ENCODE peak calls at places on chromosomes 16 and 17, in nine cellular contexts. One of them, this sample, is unnamed.

GRCh38 chr17:1653735-1654134 is 4.1 kb upstream of the RILP start:
- DNase-seq in CD4-positive, CD25-positive, alpha-beta regulatory T cell: no peak
- DNase-seq in lower lobe of right lung: no peak
- DNase-seq in tibial nerve: no peak
- DNase-seq in GM23338: no peak
- DNase-seq in psoas muscle: no peak
- DNase-seq in stomach: no peak
- DNase-seq in AG04450: no peak
- DNase-seq in endodermal cell: no peak
- DNase-seq in this sample: no peak

GRCh38 chr17:83115202-83115651 is 35.8 kb downstream of the METRNL start:
- DNase-seq in CD4-positive, CD25-positive, alpha-beta regulatory T cell: no peak
- DNase-seq in lower lobe of right lung: no peak
- DNase-seq in tibial nerve: no peak
- DNase-seq in GM23338: no peak
- DNase-seq in psoas muscle: no peak
- DNase-seq in stomach: no peak
- DNase-seq in AG04450: no peak
- DNase-seq in endodermal cell: no peak
- DNase-seq in this sample: no peak

GRCh38 chr17:4988168-4988567 is 693 bp upstream of the CAMTA2 start:
- DNase-seq in CD4-positive, CD25-positive, alpha-beta regulatory T cell: no peak
- DNase-seq in lower lobe of right lung: no peak
- DNase-seq in tibial nerve: no peak
- DNase-seq in GM23338: no peak
- DNase-seq in psoas muscle: peak; percentile 74
- DNase-seq in stomach: no peak
- DNase-seq in AG04450: no peak
- DNase-seq in endodermal cell: no peak
- DNase-seq in this sample: no peak

GRCh38 chr16:67022531-67023214 is 6.3 kb upstream of the CBFB start:
- DNase-seq in CD4-positive, CD25-positive, alpha-beta regulatory T cell: no peak
- DNase-seq in lower lobe of right lung: no peak
- DNase-seq in tibial nerve: no peak
- DNase-seq in GM23338: no peak
- DNase-seq in psoas muscle: no peak
- DNase-seq in stomach: peak; percentile 26
- DNase-seq in AG04450: no peak
- DNase-seq in endodermal cell: no peak
- DNase-seq in this sample: peak; percentile 2

GRCh38 chr17:49850772-49851386 is 3.0 kb upstream of the TAC4 start:
- DNase-seq in CD4-positive, CD25-positive, alpha-beta regulatory T cell: no peak
- DNase-seq in lower lobe of right lung: no peak
- DNase-seq in tibial nerve: no peak
- DNase-seq in GM23338: peak; percentile 40
- DNase-seq in psoas muscle: no peak
- DNase-seq in stomach: no peak
- DNase-seq in AG04450: no peak
- DNase-seq in endodermal cell: peak; percentile 76
- DNase-seq in this sample: peak; percentile 16

GRCh38 chr16:87043273-87044030 is 273.7 kb downstream of the C16orf95 start:
- DNase-seq in CD4-positive, CD25-positive, alpha-beta regulatory T cell: no peak
- DNase-seq in lower lobe of right lung: no peak
- DNase-seq in tibial nerve: no peak
- DNase-seq in GM23338: no peak
- DNase-seq in psoas muscle: no peak
- DNase-seq in stomach: no peak
- DNase-seq in AG04450: peak; percentile 30
- DNase-seq in endodermal cell: no peak
- DNase-seq in this sample: no peak

GRCh38 chr16:52914428-52914827 is 138.3 kb downstream of the CHD9NB start:
- DNase-seq in CD4-positive, CD25-positive, alpha-beta regulatory T cell: no peak
- DNase-seq in lower lobe of right lung: no peak
- DNase-seq in tibial nerve: no peak
- DNase-seq in GM23338: peak; percentile 46
- DNase-seq in psoas muscle: no peak
- DNase-seq in stomach: no peak
- DNase-seq in AG04450: no peak
- DNase-seq in endodermal cell: peak; percentile 59
- DNase-seq in this sample: no peak

GRCh38 chr17:61129876-61130275 is 269.8 kb upstream of the TBX2 start:
- DNase-seq in CD4-positive, CD25-positive, alpha-beta regulatory T cell: no peak
- DNase-seq in lower lobe of right lung: no peak
- DNase-seq in tibial nerve: no peak
- DNase-seq in GM23338: no peak
- DNase-seq in psoas muscle: no peak
- DNase-seq in stomach: no peak
- DNase-seq in AG04450: no peak
- DNase-seq in endodermal cell: no peak
- DNase-seq in this sample: no peak

GRCh38 chr16:88504489-88505404 is 51.7 kb downstream of the ZFPM1 start:
- DNase-seq in CD4-positive, CD25-positive, alpha-beta regulatory T cell: no peak
- DNase-seq in lower lobe of right lung: no peak
- DNase-seq in tibial nerve: no peak
- DNase-seq in GM23338: no peak
- DNase-seq in psoas muscle: no peak
- DNase-seq in stomach: peak; percentile 86
- DNase-seq in AG04450: no peak
- DNase-seq in endodermal cell: no peak
- DNase-seq in this sample: no peak

GRCh38 chr16:65867276-65867990 is 499.1 kb upstream of the CDH5 start:
- DNase-seq in CD4-positive, CD25-positive, alpha-beta regulatory T cell: no peak
- DNase-seq in lower lobe of right lung: no peak
- DNase-seq in tibial nerve: no peak
- DNase-seq in GM23338: no peak
- DNase-seq in psoas muscle: no peak
- DNase-seq in stomach: no peak
- DNase-seq in AG04450: no peak
- DNase-seq in endodermal cell: no peak
- DNase-seq in this sample: no peak

GRCh38 chr17:32297424-32297823 is 31.8 kb downstream of the RHBDL3 start:
- DNase-seq in CD4-positive, CD25-positive, alpha-beta regulatory T cell: no peak
- DNase-seq in lower lobe of right lung: no peak
- DNase-seq in tibial nerve: no peak
- DNase-seq in GM23338: no peak
- DNase-seq in psoas muscle: no peak
- DNase-seq in stomach: no peak
- DNase-seq in AG04450: no peak
- DNase-seq in endodermal cell: no peak
- DNase-seq in this sample: no peak

GRCh38 chr16:53744449-53744848 is 40.5 kb downstream of the FTO start:
- DNase-seq in CD4-positive, CD25-positive, alpha-beta regulatory T cell: peak; percentile 44
- DNase-seq in lower lobe of right lung: no peak
- DNase-seq in tibial nerve: no peak
- DNase-seq in GM23338: peak; percentile 14
- DNase-seq in psoas muscle: no peak
- DNase-seq in stomach: no peak
- DNase-seq in AG04450: no peak
- DNase-seq in endodermal cell: peak; percentile 62
- DNase-seq in this sample: peak; percentile 11

GRCh38 chr16:69820926-69821541 is 58.9 kb downstream of the WWP2 start:
- DNase-seq in CD4-positive, CD25-positive, alpha-beta regulatory T cell: no peak
- DNase-seq in lower lobe of right lung: no peak
- DNase-seq in tibial nerve: no peak
- DNase-seq in GM23338: peak; percentile 17
- DNase-seq in psoas muscle: peak; percentile 61
- DNase-seq in stomach: peak; percentile 51
- DNase-seq in AG04450: no peak
- DNase-seq in endodermal cell: no peak
- DNase-seq in this sample: no peak

DNA sequence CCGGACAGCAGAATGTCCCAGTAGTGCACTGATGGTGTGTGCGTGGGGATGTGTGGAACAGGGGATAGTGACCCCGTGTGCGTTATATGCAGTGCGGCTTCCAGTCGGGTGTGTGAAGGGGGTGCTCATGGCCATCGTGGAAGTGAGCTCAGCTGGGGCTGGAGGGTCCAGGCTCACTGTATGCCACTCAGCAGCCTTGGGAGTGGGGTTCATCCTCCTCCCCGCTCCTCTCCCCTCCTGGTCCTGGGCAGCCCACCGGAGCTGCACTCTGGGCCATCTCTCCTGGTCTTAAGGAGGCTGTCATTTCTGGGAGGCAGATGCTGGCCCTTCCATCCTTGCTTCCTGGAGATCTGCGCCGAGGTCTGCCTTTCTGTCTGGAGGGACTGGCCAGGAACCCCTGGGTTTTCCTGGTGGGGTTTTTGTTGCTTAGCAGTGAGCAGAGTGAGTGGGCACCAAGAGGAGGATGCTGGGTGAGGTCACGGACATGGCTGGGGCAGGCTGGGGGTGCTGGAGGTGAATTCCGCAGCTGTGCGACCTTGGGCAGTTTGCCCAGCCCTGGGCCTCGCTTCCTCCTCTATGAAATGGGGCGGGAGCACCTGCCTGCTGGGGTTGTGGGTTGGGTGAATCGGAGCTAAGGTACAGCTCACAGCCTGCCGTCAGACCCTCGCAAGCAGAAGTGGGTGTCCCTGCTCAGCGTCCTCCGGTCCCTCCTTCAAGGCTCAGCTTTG is 164.1 kb downstream of the SEC14L1 start:
- DNase-seq in CD4-positive, CD25-positive, alpha-beta regulatory T cell: no peak
- DNase-seq in lower lobe of right lung: no peak
- DNase-seq in tibial nerve: no peak
- DNase-seq in GM23338: no peak
- DNase-seq in psoas muscle: no peak
- DNase-seq in stomach: peak; percentile 51
- DNase-seq in AG04450: no peak
- DNase-seq in endodermal cell: no peak
- DNase-seq in this sample: no peak
- H3K27ac ChIP-seq in CD4-positive, CD25-positive, alpha-beta regulatory T cell: no peak overlapping the region
- H3K27ac ChIP-seq in lower lobe of right lung: no peak overlapping the region
- H3K27ac ChIP-seq in tibial nerve: no peak overlapping the region
- H3K27ac ChIP-seq in GM23338: no peak overlapping the region
- H3K27ac ChIP-seq in psoas muscle: no peak overlapping the region
- H3K27ac ChIP-seq in stomach: no peak overlapping the region
- H3K27ac ChIP-seq in AG04450: peak overlapping the region; percentile 65
- H3K27ac ChIP-seq in endodermal cell: no peak overlapping the region
- H3K27ac ChIP-seq in this sample: no peak overlapping the region

GRCh38 chr17:30920683-30921543 is 832 bp upstream of the ADAP2 start:
- DNase-seq in CD4-positive, CD25-positive, alpha-beta regulatory T cell: no peak
- DNase-seq in lower lobe of right lung: no peak
- DNase-seq in tibial nerve: no peak
- DNase-seq in GM23338: no peak
- DNase-seq in psoas muscle: no peak
- DNase-seq in stomach: no peak
- DNase-seq in AG04450: no peak
- DNase-seq in endodermal cell: no peak
- DNase-seq in this sample: no peak
- H3K27me3 ChIP-seq in CD4-positive, CD25-positive, alpha-beta regulatory T cell: peaks cover 17% of the 10 kb centered on the region
- H3K27me3 ChIP-seq in lower lobe of right lung: peaks cover 11% of the 10 kb centered on the region
- H3K27me3 ChIP-seq in tibial nerve: peaks cover 44% of the 10 kb centered on the region
- H3K27me3 ChIP-seq in GM23338: peaks cover 46% of the 10 kb centered on the region
- H3K27me3 ChIP-seq in psoas muscle: no peaks in the 10 kb centered on the region
- H3K27me3 ChIP-seq in stomach: peaks cover 18% of the 10 kb centered on the region
- H3K27me3 ChIP-seq in AG04450: peaks cover 17% of the 10 kb centered on the region
- H3K27me3 ChIP-seq in endodermal cell: peaks cover 53% of the 10 kb centered on the region
- H3K27me3 ChIP-seq in this sample: peaks cover 6% of the 10 kb centered on the region

GRCh38 chr17:44901323-44901965 is 2.2 kb upstream of the EFTUD2 start:
- DNase-seq in CD4-positive, CD25-positive, alpha-beta regulatory T cell: no peak
- DNase-seq in lower lobe of right lung: no peak
- DNase-seq in tibial nerve: no peak
- DNase-seq in GM23338: no peak
- DNase-seq in psoas muscle: no peak
- DNase-seq in stomach: no peak
- DNase-seq in AG04450: peak; percentile 56
- DNase-seq in endodermal cell: no peak
- DNase-seq in this sample: no peak
- H3K27ac ChIP-seq in CD4-positive, CD25-positive, alpha-beta regulatory T cell: no peak overlapping the region
- H3K27ac ChIP-seq in lower lobe of right lung: no peak overlapping the region
- H3K27ac ChIP-seq in tibial nerve: no peak overlapping the region
- H3K27ac ChIP-seq in GM23338: no peak overlapping the region
- H3K27ac ChIP-seq in psoas muscle: no peak overlapping the region
- H3K27ac ChIP-seq in stomach: no peak overlapping the region
- H3K27ac ChIP-seq in AG04450: peak overlapping the region; percentile 43
- H3K27ac ChIP-seq in endodermal cell: no peak overlapping the region
- H3K27ac ChIP-seq in this sample: no peak overlapping the region

GRCh38 chr17:62649570-62649969 is 22.1 kb downstream of the MRC2 start:
- DNase-seq in CD4-positive, CD25-positive, alpha-beta regulatory T cell: no peak
- DNase-seq in lower lobe of right lung: peak; percentile 10
- DNase-seq in tibial nerve: no peak
- DNase-seq in GM23338: no peak
- DNase-seq in psoas muscle: peak; percentile 11
- DNase-seq in stomach: no peak
- DNase-seq in AG04450: no peak
- DNase-seq in endodermal cell: no peak
- DNase-seq in this sample: no peak
- H3K27me3 ChIP-seq in CD4-positive, CD25-positive, alpha-beta regulatory T cell: no peaks in the 10 kb centered on the region
- H3K27me3 ChIP-seq in lower lobe of right lung: no peaks in the 10 kb centered on the region
- H3K27me3 ChIP-seq in tibial nerve: no peaks in the 10 kb centered on the region
- H3K27me3 ChIP-seq in GM23338: peaks cover 8% of the 10 kb centered on the region
- H3K27me3 ChIP-seq in psoas muscle: no peaks in the 10 kb centered on the region
- H3K27me3 ChIP-seq in stomach: no peaks in the 10 kb centered on the region
- H3K27me3 ChIP-seq in AG04450: no peaks in the 10 kb centered on the region
- H3K27me3 ChIP-seq in endodermal cell: no peaks in the 10 kb centered on the region
- H3K27me3 ChIP-seq in this sample: no peaks in the 10 kb centered on the region